ENCODE peak calls at places on chromosomes 5 and 9, in ten cellular contexts. One of them, this sample, is unnamed.

GRCh38 chr9:92728831-92729734 is 35.5 kb downstream of the BICD2 start:
- DNase-seq in left ventricle myocardium inferior: no peak
- DNase-seq in GM20000: peak; percentile 73
- DNase-seq in cardiac fibroblast: peak; percentile 37
- DNase-seq in psoas muscle: no peak
- DNase-seq in GM10248: peak; percentile 75
- DNase-seq in CD4-positive, alpha-beta T cell: no peak
- DNase-seq in tibial artery: no peak
- DNase-seq in colonic mucosa: no peak
- DNase-seq in left lung: peak; percentile 65
- DNase-seq in this sample: no peak

GRCh38 chr9:113963914-113964739 is 88.0 kb downstream of the ZNF618 start:
- DNase-seq in left ventricle myocardium inferior: no peak
- DNase-seq in GM20000: no peak
- DNase-seq in cardiac fibroblast: no peak
- DNase-seq in psoas muscle: no peak
- DNase-seq in GM10248: no peak
- DNase-seq in CD4-positive, alpha-beta T cell: no peak
- DNase-seq in tibial artery: no peak
- DNase-seq in colonic mucosa: no peak
- DNase-seq in left lung: no peak
- DNase-seq in this sample: peak; percentile 61

GRCh38 chr5:149618581-149619248 is 37.4 kb downstream of the ARHGEF37 start:
- DNase-seq in left ventricle myocardium inferior: no peak
- DNase-seq in GM20000: peak; percentile 64
- DNase-seq in cardiac fibroblast: peak; percentile 82
- DNase-seq in psoas muscle: no peak
- DNase-seq in GM10248: peak; percentile 70
- DNase-seq in CD4-positive, alpha-beta T cell: no peak
- DNase-seq in tibial artery: no peak
- DNase-seq in colonic mucosa: peak; percentile 61
- DNase-seq in left lung: no peak
- DNase-seq in this sample: no peak

GRCh38 chr9:127132921-127133647 is 10.6 kb upstream of the ANGPTL2 start:
- DNase-seq in left ventricle myocardium inferior: no peak
- DNase-seq in GM20000: no peak
- DNase-seq in cardiac fibroblast: peak; percentile 53
- DNase-seq in psoas muscle: no peak
- DNase-seq in GM10248: no peak
- DNase-seq in CD4-positive, alpha-beta T cell: no peak
- DNase-seq in tibial artery: no peak
- DNase-seq in colonic mucosa: no peak
- DNase-seq in left lung: peak; percentile 68
- DNase-seq in this sample: peak; percentile 34

GRCh38 chr5:170643591-170643990 is 139.8 kb downstream of the KCNIP1 start:
- DNase-seq in left ventricle myocardium inferior: no peak
- DNase-seq in GM20000: no peak
- DNase-seq in cardiac fibroblast: no peak
- DNase-seq in psoas muscle: no peak
- DNase-seq in GM10248: no peak
- DNase-seq in CD4-positive, alpha-beta T cell: no peak
- DNase-seq in tibial artery: peak; percentile 55
- DNase-seq in colonic mucosa: no peak
- DNase-seq in left lung: no peak
- DNase-seq in this sample: no peak

GRCh38 chr5:109855056-109855455 is 165.3 kb downstream of the MAN2A1 start:
- DNase-seq in left ventricle myocardium inferior: no peak
- DNase-seq in GM20000: no peak
- DNase-seq in cardiac fibroblast: peak; percentile 23
- DNase-seq in psoas muscle: no peak
- DNase-seq in GM10248: no peak
- DNase-seq in CD4-positive, alpha-beta T cell: no peak
- DNase-seq in tibial artery: no peak
- DNase-seq in colonic mucosa: no peak
- DNase-seq in left lung: no peak
- DNase-seq in this sample: no peak

GRCh38 chr9:108787664-108788048 is 68.1 kb downstream of the ACTL7B start:
- DNase-seq in left ventricle myocardium inferior: no peak
- DNase-seq in GM20000: no peak
- DNase-seq in cardiac fibroblast: no peak
- DNase-seq in psoas muscle: no peak
- DNase-seq in GM10248: no peak
- DNase-seq in CD4-positive, alpha-beta T cell: no peak
- DNase-seq in tibial artery: no peak
- DNase-seq in colonic mucosa: no peak
- DNase-seq in left lung: no peak
- DNase-seq in this sample: no peak

GRCh38 chr5:134656690-134657089 is 8.1 kb downstream of the SEC24A start:
- DNase-seq in left ventricle myocardium inferior: no peak
- DNase-seq in GM20000: no peak
- DNase-seq in cardiac fibroblast: no peak
- DNase-seq in psoas muscle: no peak
- DNase-seq in GM10248: no peak
- DNase-seq in CD4-positive, alpha-beta T cell: no peak
- DNase-seq in tibial artery: no peak
- DNase-seq in colonic mucosa: no peak
- DNase-seq in left lung: no peak
- DNase-seq in this sample: no peak

GRCh38 chr9:89421595-89421994 is 76.3 kb downstream of the SEMA4D start:
- DNase-seq in left ventricle myocardium inferior: no peak
- DNase-seq in GM20000: no peak
- DNase-seq in cardiac fibroblast: no peak
- DNase-seq in psoas muscle: no peak
- DNase-seq in GM10248: no peak
- DNase-seq in CD4-positive, alpha-beta T cell: no peak
- DNase-seq in tibial artery: no peak
- DNase-seq in colonic mucosa: no peak
- DNase-seq in left lung: no peak
- DNase-seq in this sample: no peak

GRCh38 chr5:74786851-74787250 is 19.8 kb downstream of the NSA2 start:
- DNase-seq in left ventricle myocardium inferior: no peak
- DNase-seq in GM20000: no peak
- DNase-seq in cardiac fibroblast: no peak
- DNase-seq in psoas muscle: no peak
- DNase-seq in GM10248: no peak
- DNase-seq in CD4-positive, alpha-beta T cell: no peak
- DNase-seq in tibial artery: no peak
- DNase-seq in colonic mucosa: no peak
- DNase-seq in left lung: no peak
- DNase-seq in this sample: no peak

GRCh38 chr9:97501177-97501971 is at the start of gene TMOD1:
- DNase-seq in left ventricle myocardium inferior: peak; percentile 82
- DNase-seq in GM20000: peak; percentile 98
- DNase-seq in cardiac fibroblast: peak; percentile 25
- DNase-seq in psoas muscle: peak; percentile 81
- DNase-seq in GM10248: peak; percentile 93
- DNase-seq in CD4-positive, alpha-beta T cell: no peak
- DNase-seq in tibial artery: peak; percentile 90
- DNase-seq in colonic mucosa: peak; percentile 75
- DNase-seq in left lung: peak; percentile 53
- DNase-seq in this sample: no peak

GRCh38 chr5:68534131-68534940 is 318.8 kb downstream of the PIK3R1 start:
- DNase-seq in left ventricle myocardium inferior: peak; percentile 25
- DNase-seq in GM20000: no peak
- DNase-seq in cardiac fibroblast: peak; percentile 37
- DNase-seq in psoas muscle: no peak
- DNase-seq in GM10248: no peak
- DNase-seq in CD4-positive, alpha-beta T cell: no peak
- DNase-seq in tibial artery: peak; percentile 78
- DNase-seq in colonic mucosa: peak; percentile 38
- DNase-seq in left lung: no peak
- DNase-seq in this sample: no peak

GRCh38 chr5:128596071-128596470 is 58.0 kb upstream of the FBN2 start:
- DNase-seq in left ventricle myocardium inferior: no peak
- DNase-seq in GM20000: no peak
- DNase-seq in cardiac fibroblast: peak; percentile 37
- DNase-seq in psoas muscle: no peak
- DNase-seq in GM10248: no peak
- DNase-seq in CD4-positive, alpha-beta T cell: no peak
- DNase-seq in tibial artery: no peak
- DNase-seq in colonic mucosa: no peak
- DNase-seq in left lung: no peak
- DNase-seq in this sample: peak; percentile 52

GRCh38 chr9:107484117-107484723 is 5.3 kb downstream of the KLF4 start:
- DNase-seq in left ventricle myocardium inferior: no peak
- DNase-seq in GM20000: peak; percentile 62
- DNase-seq in cardiac fibroblast: peak; percentile 88
- DNase-seq in psoas muscle: no peak
- DNase-seq in GM10248: peak; percentile 40
- DNase-seq in CD4-positive, alpha-beta T cell: no peak
- DNase-seq in tibial artery: no peak
- DNase-seq in colonic mucosa: peak; percentile 64
- DNase-seq in left lung: no peak
- DNase-seq in this sample: no peak

GRCh38 chr9:115261656-115262081 is 143.7 kb upstream of the TNC start:
- DNase-seq in left ventricle myocardium inferior: no peak
- DNase-seq in GM20000: no peak
- DNase-seq in cardiac fibroblast: peak; percentile 49
- DNase-seq in psoas muscle: no peak
- DNase-seq in GM10248: no peak
- DNase-seq in CD4-positive, alpha-beta T cell: no peak
- DNase-seq in tibial artery: no peak
- DNase-seq in colonic mucosa: no peak
- DNase-seq in left lung: no peak
- DNase-seq in this sample: no peak

GRCh38 chr5:139844472-139845145 is 49.0 kb downstream of the PSD2 start:
- DNase-seq in left ventricle myocardium inferior: peak; percentile 70
- DNase-seq in GM20000: peak; percentile 89
- DNase-seq in cardiac fibroblast: peak; percentile 77
- DNase-seq in psoas muscle: peak; percentile 76
- DNase-seq in GM10248: peak; percentile 84
- DNase-seq in CD4-positive, alpha-beta T cell: peak; percentile 45
- DNase-seq in tibial artery: peak; percentile 81
- DNase-seq in colonic mucosa: peak; percentile 62
- DNase-seq in left lung: peak; percentile 70
- DNase-seq in this sample: peak; percentile 54

GRCh38 chr5:38738898-38739743 is 106.7 kb upstream of the OSMR start:
- DNase-seq in left ventricle myocardium inferior: no peak
- DNase-seq in GM20000: no peak
- DNase-seq in cardiac fibroblast: peak; percentile 49
- DNase-seq in psoas muscle: no peak
- DNase-seq in GM10248: no peak
- DNase-seq in CD4-positive, alpha-beta T cell: no peak
- DNase-seq in tibial artery: no peak
- DNase-seq in colonic mucosa: no peak
- DNase-seq in left lung: no peak
- DNase-seq in this sample: no peak

GRCh38 chr5:10691826-10692785 is 68.9 kb downstream of the DAP start:
- DNase-seq in left ventricle myocardium inferior: no peak
- DNase-seq in GM20000: no peak
- DNase-seq in cardiac fibroblast: peak; percentile 75
- DNase-seq in psoas muscle: no peak
- DNase-seq in GM10248: no peak
- DNase-seq in CD4-positive, alpha-beta T cell: no peak
- DNase-seq in tibial artery: no peak
- DNase-seq in colonic mucosa: no peak
- DNase-seq in left lung: no peak
- DNase-seq in this sample: no peak

GRCh38 chr5:10690460-10690859 is 70.6 kb downstream of the DAP start:
- DNase-seq in left ventricle myocardium inferior: no peak
- DNase-seq in GM20000: no peak
- DNase-seq in cardiac fibroblast: no peak
- DNase-seq in psoas muscle: no peak
- DNase-seq in GM10248: no peak
- DNase-seq in CD4-positive, alpha-beta T cell: no peak
- DNase-seq in tibial artery: no peak
- DNase-seq in colonic mucosa: no peak
- DNase-seq in left lung: no peak
- DNase-seq in this sample: no peak

GRCh38 chr5:10686890-10687289 is 74.1 kb downstream of the DAP start:
- DNase-seq in left ventricle myocardium inferior: no peak
- DNase-seq in GM20000: no peak
- DNase-seq in cardiac fibroblast: no peak
- DNase-seq in psoas muscle: no peak
- DNase-seq in GM10248: no peak
- DNase-seq in CD4-positive, alpha-beta T cell: no peak
- DNase-seq in tibial artery: no peak
- DNase-seq in colonic mucosa: no peak
- DNase-seq in left lung: no peak
- DNase-seq in this sample: no peak

GRCh38 chr5:10688651-10689171 is 72.3 kb downstream of the DAP start:
- DNase-seq in left ventricle myocardium inferior: no peak
- DNase-seq in GM20000: no peak
- DNase-seq in cardiac fibroblast: no peak
- DNase-seq in psoas muscle: no peak
- DNase-seq in GM10248: no peak
- DNase-seq in CD4-positive, alpha-beta T cell: no peak
- DNase-seq in tibial artery: peak; percentile 25
- DNase-seq in colonic mucosa: no peak
- DNase-seq in left lung: no peak
- DNase-seq in this sample: no peak

GRCh38 chr5:10689391-10690081 is 71.5 kb downstream of the DAP start:
- DNase-seq in left ventricle myocardium inferior: no peak
- DNase-seq in GM20000: peak; percentile 50
- DNase-seq in cardiac fibroblast: peak; percentile 64
- DNase-seq in psoas muscle: no peak
- DNase-seq in GM10248: no peak
- DNase-seq in CD4-positive, alpha-beta T cell: no peak
- DNase-seq in tibial artery: peak; percentile 27
- DNase-seq in colonic mucosa: no peak
- DNase-seq in left lung: no peak
- DNase-seq in this sample: no peak
- TF ChIP-seq CTCF in left ventricle myocardium inferior: peak; percentile 38
- TF ChIP-seq CTCF in GM20000: peak; percentile 18
- TF ChIP-seq CTCF in cardiac fibroblast: peak; percentile 54
- TF ChIP-seq CTCF in psoas muscle: peak; percentile 16
- TF ChIP-seq CTCF in GM10248: peak; percentile 26
- TF ChIP-seq CTCF in CD4-positive, alpha-beta T cell: no peak
- TF ChIP-seq CTCF in tibial artery: no peak
- TF ChIP-seq CTCF in colonic mucosa: no peak
- TF ChIP-seq CTCF in left lung: no peak
- TF ChIP-seq CTCF in this sample: peak; percentile 32

GRCh38 chr5:156595132-156595787 is 254.8 kb upstream of the PPP1R2B start:
- DNase-seq in left ventricle myocardium inferior: peak; percentile 66
- DNase-seq in GM20000: no peak
- DNase-seq in cardiac fibroblast: no peak
- DNase-seq in psoas muscle: peak; percentile 55
- DNase-seq in GM10248: no peak
- DNase-seq in CD4-positive, alpha-beta T cell: no peak
- DNase-seq in tibial artery: peak; percentile 69
- DNase-seq in colonic mucosa: no peak
- DNase-seq in left lung: no peak
- DNase-seq in this sample: no peak
- TF ChIP-seq CTCF in left ventricle myocardium inferior: peak; percentile 43
- TF ChIP-seq CTCF in GM20000: no peak
- TF ChIP-seq CTCF in cardiac fibroblast: no peak
- TF ChIP-seq CTCF in psoas muscle: no peak
- TF ChIP-seq CTCF in GM10248: no peak
- TF ChIP-seq CTCF in CD4-positive, alpha-beta T cell: no peak
- TF ChIP-seq CTCF in tibial artery: no peak
- TF ChIP-seq CTCF in colonic mucosa: no peak
- TF ChIP-seq CTCF in left lung: no peak
- TF ChIP-seq CTCF in this sample: no peak

GRCh38 chr5:154642499-154643245 is 112.5 kb upstream of the LARP1 start:
- DNase-seq in left ventricle myocardium inferior: no peak
- DNase-seq in GM20000: no peak
- DNase-seq in cardiac fibroblast: peak; percentile 57
- DNase-seq in psoas muscle: no peak
- DNase-seq in GM10248: no peak
- DNase-seq in CD4-positive, alpha-beta T cell: no peak
- DNase-seq in tibial artery: no peak
- DNase-seq in colonic mucosa: no peak
- DNase-seq in left lung: no peak
- DNase-seq in this sample: no peak
- TF ChIP-seq CTCF in left ventricle myocardium inferior: peak; percentile 77
- TF ChIP-seq CTCF in GM20000: no peak
- TF ChIP-seq CTCF in cardiac fibroblast: peak; percentile 78
- TF ChIP-seq CTCF in psoas muscle: peak; percentile 46
- TF ChIP-seq CTCF in GM10248: peak; percentile 41
- TF ChIP-seq CTCF in CD4-positive, alpha-beta T cell: no peak
- TF ChIP-seq CTCF in tibial artery: peak; percentile 39
- TF ChIP-seq CTCF in colonic mucosa: no peak
- TF ChIP-seq CTCF in left lung: no peak
- TF ChIP-seq CTCF in this sample: no peak

GRCh38 chr5:81838307-81838906 is 87.5 kb upstream of the SSBP2 start:
- DNase-seq in left ventricle myocardium inferior: no peak
- DNase-seq in GM20000: no peak
- DNase-seq in cardiac fibroblast: peak; percentile 71
- DNase-seq in psoas muscle: no peak
- DNase-seq in GM10248: no peak
- DNase-seq in CD4-positive, alpha-beta T cell: no peak
- DNase-seq in tibial artery: no peak
- DNase-seq in colonic mucosa: peak; percentile 27
- DNase-seq in left lung: no peak
- DNase-seq in this sample: no peak
- TF ChIP-seq CTCF in left ventricle myocardium inferior: peak; percentile 64
- TF ChIP-seq CTCF in GM20000: peak; percentile 36
- TF ChIP-seq CTCF in cardiac fibroblast: peak; percentile 71
- TF ChIP-seq CTCF in psoas muscle: peak; percentile 37
- TF ChIP-seq CTCF in GM10248: peak; percentile 57
- TF ChIP-seq CTCF in CD4-positive, alpha-beta T cell: peak; percentile 76
- TF ChIP-seq CTCF in tibial artery: peak; percentile 20
- TF ChIP-seq CTCF in colonic mucosa: peak; percentile 46
- TF ChIP-seq CTCF in left lung: peak; percentile 53
- TF ChIP-seq CTCF in this sample: no peak